ENCODE peak calls at places on chromosomes 6 and 20, in five cellular contexts. P is SW480; U is putamen; R is activated CD4-positive, alpha-beta T cell treated with anti-CD3 and anti-CD28 coated beads, Interleukin-2, amount 50 U/mL, for 1 hour; N is fibroblast of the conjunctiva. S is an unnamed sample.
A peak's percentile ranks its signal among the peaks of the same experiment; 100 is the strongest.

GRCh38 chr6:145863396-145863795 is 48.8 kb upstream of the FBXO30 start:
- DNase-seq in P (no peak), U (no peak), R (no peak), N (no peak), S (no peak)

GRCh38 chr20:59010995-59011873 is 4.2 kb upstream of the CTSZ start:
- DNase-seq in P (peak; percentile 92), U (no peak), R (no peak), N (peak; percentile 39), S (no peak)

GRCh38 chr6:75266716-75267291 is 17.8 kb downstream of the TMEM30A start:
- DNase-seq in P (peak; percentile 46), U (peak; percentile 46), R (no peak), N (peak; percentile 45), S (peak; percentile 11)

GRCh38 chr20:32970115-32970972 is 33.9 kb downstream of the SUN5 start:
- DNase-seq in P (no peak), U (no peak), R (no peak), N (no peak), S (no peak)

GRCh38 chr6:43724914-43725642 is 37.5 kb upstream of the MRPS18A start:
- DNase-seq in P (peak; percentile 88), U (peak; percentile 19), R (peak; percentile 48), N (peak; percentile 97), S (peak; percentile 80)

GRCh38 chr6:38212579-38212978 is 393.1 kb downstream of the ZFAND3 start:
- DNase-seq in P (no peak), U (no peak), R (no peak), N (no peak), S (no peak)

GRCh38 chr6:145252737-145253136 is 482.6 kb downstream of the EPM2A start:
- DNase-seq in P (no peak), U (no peak), R (no peak), N (no peak), S (no peak)

GRCh38 chr6:435442-436307 is 44.1 kb downstream of the IRF4 start:
- DNase-seq in P (peak; percentile 2), U (no peak), R (no peak), N (no peak), S (no peak)

GRCh38 chr20:20027284-20027683 is 10.1 kb downstream of the NAA20 start:
- DNase-seq in P (no peak), U (no peak), R (no peak), N (no peak), S (no peak)

GRCh38 chr20:32789896-32790750 is 27.9 kb downstream of the DNMT3B start:
- DNase-seq in P (peak; percentile 84), U (peak; percentile 72), R (peak; percentile 72), N (peak; percentile 51), S (peak; percentile 50)

GRCh38 chr6:125791151-125791819 is 525 bp downstream of the NCOA7 start:
- DNase-seq in P (peak; percentile 62), U (peak; percentile 81), R (peak; percentile 41), N (no peak), S (no peak)

GRCh38 chr6:9085054-9085746 is 649.9 kb upstream of the SLC35B3 start:
- DNase-seq in P (no peak), U (no peak), R (no peak), N (no peak), S (no peak)

GRCh38 chr20:63518946-63519764 is 1.4 kb upstream of the PPDPF start:
- DNase-seq in P (no peak), U (no peak), R (no peak), N (no peak), S (no peak)

GRCh38 chr6:138726066-138727060 is 47.2 kb upstream of the CCDC28A start:
- DNase-seq in P (no peak), U (no peak), R (no peak), N (no peak), S (no peak)

GRCh38 chr6:158660331-158660730 is 10.5 kb downstream of the SYTL3 start:
- DNase-seq in P (peak; percentile 41), U (no peak), R (peak; percentile 48), N (no peak), S (peak; percentile 82)

GRCh38 chr20:50788045-50788867 is 6.6 kb upstream of the BCAS4 start:
- DNase-seq in P (peak; percentile 76), U (peak; percentile 73), R (no peak), N (peak; percentile 56), S (no peak)

GRCh38 chr20:50040432-50041237 is 57.9 kb downstream of the SNAI1 start:
- DNase-seq in P (no peak), U (no peak), R (no peak), N (no peak), S (no peak)

GRCh38 chr6:108862479-108863191 is 14.4 kb downstream of the ARMC2 start:
- DNase-seq in P (no peak), U (peak; percentile 23), R (no peak), N (no peak), S (no peak)

GRCh38 chr20:24691901-24692351 is 222.5 kb downstream of the SYNDIG1 start:
- DNase-seq in P (no peak), U (no peak), R (no peak), N (no peak), S (no peak)

GRCh38 chr6:168611691-168612090 is 170.7 kb downstream of the SMOC2 start:
- DNase-seq in P (no peak), U (no peak), R (no peak), N (no peak), S (no peak)

GRCh38 chr6:111661541-111662041 is 55.9 kb upstream of the TRAF3IP2 start:
- DNase-seq in P (no peak), U (no peak), R (no peak), N (no peak), S (no peak)

GRCh38 chr6:166760288-166760687 is 133.2 kb upstream of the RPS6KA2 start:
- DNase-seq in P (no peak), U (no peak), R (peak; percentile 56), N (no peak), S (peak; percentile 59)

GRCh38 chr20:54044156-54044555 is 26.2 kb downstream of the BCAS1 start:
- DNase-seq in P (no peak), U (no peak), R (no peak), N (peak; percentile 62), S (no peak)

GRCh38 chr20:36318166-36318565 is 12.0 kb downstream of the DLGAP4 start:
- DNase-seq in P (no peak), U (no peak), R (no peak), N (no peak), S (no peak)

GRCh38 chr20:25281541-25281991 is 33.7 kb downstream of the PYGB start:
- DNase-seq in P (peak; percentile 46), U (no peak), R (no peak), N (no peak), S (no peak)

GRCh38 chr20:32894711-32895355 is 36.1 kb downstream of the EFCAB8 start:
- DNase-seq in P (no peak), U (no peak), R (no peak), N (no peak), S (no peak)

GRCh38 chr6:161094904-161095440 is 103.4 kb downstream of the MAP3K4 start:
- DNase-seq in P (no peak), U (no peak), R (no peak), N (no peak), S (no peak)

GRCh38 chr6:44301106-44301505 is 12.0 kb downstream of the AARS2 start:
- DNase-seq in P (no peak), U (no peak), R (no peak), N (no peak), S (no peak)

GRCh38 chr6:135358907-135359459 is 138.6 kb downstream of the AHI1 start:
- DNase-seq in P (no peak), U (no peak), R (no peak), N (no peak), S (no peak)

GRCh38 chr6:169785566-169785965 is 34.1 kb downstream of the ERMARD start:
- DNase-seq in P (no peak), U (no peak), R (no peak), N (no peak), S (no peak)

GRCh38 chr20:5510446-5510845 is 193.7 kb upstream of the PROKR2 start:
- DNase-seq in P (no peak), U (no peak), R (no peak), N (no peak), S (no peak)

GRCh38 chr20:39993737-39994136 is 695.3 kb downstream of the MAFB start:
- DNase-seq in P (no peak), U (no peak), R (no peak), N (no peak), S (no peak)

GRCh38 chr6:156980515-156980914 is 203.3 kb downstream of the ARID1B start:
- DNase-seq in P (no peak), U (no peak), R (no peak), N (no peak), S (no peak)

GRCh38 chr20:9301129-9302072 is 213.0 kb upstream of the LAMP5 start:
- DNase-seq in P (no peak), U (peak; percentile 53), R (no peak), N (peak; percentile 67), S (no peak)

GRCh38 chr6:150697515-150697914 is 97.8 kb downstream of the PLEKHG1 start:
- DNase-seq in P (no peak), U (no peak), R (no peak), N (no peak), S (no peak)

GRCh38 chr20:47689726-47690125 is 95.6 kb downstream of the SULF2 start:
- DNase-seq in P (no peak), U (no peak), R (no peak), N (no peak), S (no peak)

GRCh38 chr6:113862112-113862511 is 5.0 kb downstream of the MARCKS start:
- DNase-seq in P (no peak), U (no peak), R (no peak), N (no peak), S (no peak)